ENCODE peak calls at places on chromosomes 12 and 14, in six cellular contexts. H, B, C, P, Q and M are unnamed samples.
A peak's percentile ranks its signal among the peaks of the same experiment; 100 is the strongest.

GRCh38 chr12:103786201-103786600 is 54.8 kb downstream of the NT5DC3 start:
- DNase-seq in H (no peak), B (no peak), C (no peak), Q (no peak), P (no peak), M (no peak)

GRCh38 chr14:63343878-63344277 is 25.1 kb upstream of the GPHB5 start:
- DNase-seq in B (no peak), H (no peak), C (peak; percentile 13), P (no peak), Q (no peak), M (no peak)

GRCh38 chr12:116066381-116067230 is 210.9 kb downstream of the MED13L start:
- DNase-seq in H (peak; percentile 42), B (peak; percentile 74), P (peak; percentile 20), C (peak; percentile 51), Q (no peak), M (no peak)

GRCh38 chr14:95519699-95520098 is 3.2 kb upstream of the SYNE3 start:
- DNase-seq in C (peak; percentile 95), B (peak; percentile 85), P (peak; percentile 58), H (peak; percentile 70), Q (peak; percentile 26), M (peak; percentile 40)

GRCh38 chr12:45234134-45234865 is 18.4 kb downstream of the ANO6 start:
- DNase-seq in Q (no peak), H (no peak), P (no peak), B (peak; percentile 55), C (peak; percentile 97), M (no peak)

GRCh38 chr12:91272456-91273063 is 89.9 kb upstream of the DCN start:
- DNase-seq in B (no peak), H (no peak), P (no peak), C (no peak), Q (no peak), M (no peak)

GRCh38 chr14:72291908-72292688 is 359.9 kb downstream of the RGS6 start:
- DNase-seq in H (peak; percentile 1), P (no peak), Q (peak; percentile 39), B (peak; percentile 72), C (peak; percentile 68), M (no peak)

GRCh38 chr12:117936722-117937484 is 31.9 kb downstream of the KSR2 start:
- DNase-seq in Q (no peak), P (no peak), H (no peak), B (no peak), C (no peak), M (no peak)

GRCh38 chr14:31745741-31746140 is 184.5 kb downstream of the NUBPL start:
- DNase-seq in C (no peak), H (no peak), Q (no peak), B (no peak), P (no peak), M (no peak)

GRCh38 chr12:30836656-30837445 is 82.1 kb upstream of the CAPRIN2 start:
- DNase-seq in B (no peak), P (no peak), H (no peak), Q (no peak), C (no peak), M (no peak)

GRCh38 chr12:57479376-57480115 is at the start of gene ARHGAP9:
- DNase-seq in P (no peak), H (peak; percentile 23), B (no peak), C (no peak), Q (no peak), M (no peak)

GRCh38 chr12:117461732-117462131 is 100.3 kb upstream of the NOS1 start:
- DNase-seq in B (no peak), P (no peak), C (no peak), Q (no peak), H (no peak), M (no peak)

GRCh38 chr12:104935892-104936291 is 22.2 kb downstream of the SLC41A2 start:
- DNase-seq in P (no peak), C (no peak), B (no peak), Q (no peak), H (no peak), M (no peak)

GRCh38 chr14:20427231-20428009 is 8.5 kb downstream of the KLHL33 start:
- DNase-seq in C (peak; percentile 24), Q (peak; percentile 11), B (peak; percentile 96), P (no peak), H (no peak), M (no peak)

GRCh38 chr12:98909749-98910148 is 264.7 kb downstream of the APAF1 start:
- DNase-seq in Q (no peak), P (no peak), C (no peak), B (no peak), H (no peak), M (no peak)